ENCODE peak calls at places on chromosomes 16 and 17, in four cellular contexts. J, S, N and E are unnamed samples.

GRCh38 chr17:4247981-4248388 is 15.8 kb downstream of the ANKFY1 start:
- DNase-seq in J (no peak), S (peak), N (no peak), E (no peak)

GRCh38 chr17:80191192-80191591 is 21.4 kb downstream of the CARD14 start:
- DNase-seq in J (no peak), S (no peak), N (no peak), E (no peak)

GRCh38 chr17:50587571-50587970 is 27.1 kb downstream of the CACNA1G start:
- DNase-seq in J (no peak), S (no peak), N (no peak), E (no peak)

GRCh38 chr16:85913141-85913601 is 14.2 kb downstream of the IRF8 start:
- DNase-seq in J (no peak), S (no peak), N (no peak), E (no peak)

GRCh38 chr16:22296225-22297113 is 740 bp upstream of the POLR3E start:
- DNase-seq in J (no peak), S (no peak), N (no peak), E (no peak)

GRCh38 chr17:81608082-81608481 is 28.8 kb downstream of the NPLOC4 start:
- DNase-seq in J (no peak), S (peak), N (no peak), E (no peak)

GRCh38 chr17:35536664-35537160 is 766 bp downstream of the SLFN12L start:
- DNase-seq in J (no peak), S (peak), N (no peak), E (no peak)

GRCh38 chr16:54118846-54119245 is 167.7 kb downstream of the IRX3 start:
- DNase-seq in J (no peak), S (peak), N (no peak), E (no peak)